ENCODE peak calls at places on chromosomes 16 and 17, in ten cellular contexts. K is breast epithelium, U is esophagus muscularis mucosa, M is GM12878, J is HepG2, A is stomach, H is H1, D is K562, G is suprapubic skin, Z is endothelial cell of umbilical vein. T is an unnamed sample. For H3K36me3, the result is how much of the 10 kb centered on the place peaks cover.

GRCh38 chr17:10041916-10042588 is 137.0 kb upstream of the RCVRN start:
- DNase-seq in D (no peak), A (no peak), U (no peak), G (no peak), K (no peak), J (no peak), M (peak), H (no peak), Z (no peak), T (no peak)

GRCh38 chr17:9512323-9513168 is 63.1 kb downstream of the STX8 start:
- DNase-seq in K (no peak), M (no peak), H (no peak), U (no peak), J (no peak), G (no peak), A (no peak), Z (peak), D (no peak), T (no peak)

GRCh38 chr16:10923650-10924214 is 18.5 kb downstream of the DEXI start:
- DNase-seq in H (no peak), M (no peak), J (peak), U (no peak), D (no peak), G (no peak), K (no peak), A (peak), Z (no peak), T (no peak)

GRCh38 chr17:50763716-50764450 is 3.4 kb downstream of the ANKRD40CL start:
- DNase-seq in J (no peak), H (no peak), Z (no peak), M (no peak), U (peak), G (no peak), A (no peak), K (no peak), D (no peak), T (no peak)

GRCh38 chr16:83473109-83473508 is 334.7 kb upstream of the HSBP1 start:
- DNase-seq in M (no peak), U (no peak), J (no peak), Z (no peak), G (no peak), K (no peak), H (no peak), D (no peak), A (no peak), T (no peak)

GRCh38 chr17:2058521-2059124 is 3.7 kb downstream of the HIC1 start:
- DNase-seq in D (no peak), A (peak), J (no peak), K (no peak), G (peak), U (peak), H (no peak), M (no peak), Z (no peak), T (peak)

GRCh38 chr17:2120550-2121335 is 65.8 kb downstream of the HIC1 start:
- DNase-seq in J (no peak), H (no peak), D (no peak), U (no peak), Z (no peak), G (no peak), A (no peak), M (no peak), K (no peak), T (no peak)

GRCh38 chr16:18834873-18835272 is 33.5 kb upstream of the ARL6IP1 start:
- DNase-seq in Z (no peak), M (no peak), D (no peak), J (no peak), H (no peak), U (no peak), K (no peak), G (no peak), A (no peak), T (no peak)

GRCh38 chr17:79612468-79613194 is 1.8 kb upstream of the RBFOX3 start:
- DNase-seq in K (no peak), H (peak), J (peak), M (no peak), G (no peak), U (no peak), D (peak), Z (peak), A (peak), T (no peak)

GRCh38 chr17:83119987-83120864 is 40.8 kb downstream of the METRNL start:
- DNase-seq in U (no peak), J (no peak), K (no peak), M (peak), A (no peak), D (no peak), H (no peak), Z (no peak), G (peak), T (peak)

GRCh38 chr16:17159616-17160015 is 311.1 kb downstream of the XYLT1 start:
- DNase-seq in Z (no peak), M (no peak), U (no peak), A (no peak), K (no peak), D (no peak), G (no peak), J (no peak), H (no peak), T (no peak)

GRCh38 chr16:85363881-85364280 is 249.2 kb upstream of the GSE1 start:
- DNase-seq in Z (no peak), H (no peak), G (no peak), M (no peak), K (no peak), J (no peak), A (no peak), D (no peak), U (no peak), T (no peak)

GRCh38 chr16:91484-91883 is 13.5 kb downstream of the MPG start:
- DNase-seq in H (no peak), J (no peak), M (no peak), U (no peak), Z (no peak), D (no peak), K (no peak), A (peak), G (no peak), T (no peak)

GRCh38 chr17:38891441-38891840 is 21.6 kb downstream of the LASP1 start:
- DNase-seq in J (no peak), G (no peak), A (no peak), H (no peak), U (no peak), Z (no peak), M (no peak), D (no peak), K (no peak), T (no peak)

GRCh38 chr17:57243171-57243622 is 13.1 kb upstream of the MSI2 start:
- DNase-seq in A (peak), K (no peak), G (no peak), M (peak), J (peak), H (peak), D (peak), U (no peak), Z (peak), T (peak)

GRCh38 chr17:57735707-57736106 is 9.4 kb downstream of the CCDC182 start:
- DNase-seq in H (no peak), A (no peak), Z (no peak), J (peak), D (no peak), K (no peak), G (no peak), M (no peak), U (no peak), T (no peak)

GRCh38 chr16:66326995-66327513 is 39.4 kb upstream of the CDH5 start:
- DNase-seq in M (no peak), Z (no peak), K (no peak), G (no peak), J (peak), D (peak), H (no peak), A (no peak), U (no peak), T (no peak)

GRCh38 chr16:9389543-9390207 is 298.2 kb downstream of the HAPSTR1 start:
- DNase-seq in Z (no peak), U (no peak), J (no peak), D (peak), G (no peak), H (no peak), K (no peak), A (no peak), M (no peak), T (no peak)

GRCh38 chr17:77454560-77455095 is 313.9 kb downstream of the SEC14L1 start:
- DNase-seq in M (no peak), K (no peak), A (no peak), G (no peak), D (no peak), Z (no peak), U (no peak), H (no peak), J (peak), T (no peak)

GRCh38 chr16:11610121-11610505 is 23.4 kb upstream of the LITAF start:
- DNase-seq in J (no peak), H (no peak), M (no peak), Z (no peak), U (no peak), K (no peak), G (no peak), A (no peak), D (no peak), T (no peak)

GRCh38 chr16:10982430-10983174 is 38.2 kb downstream of the CLEC16A start:
- DNase-seq in A (no peak), D (no peak), U (no peak), K (no peak), H (no peak), J (no peak), Z (peak), G (no peak), M (no peak), T (no peak)

GRCh38 chr16:84339316-84339715 is 29.0 kb upstream of the ATP2C2 start:
- DNase-seq in M (no peak), Z (no peak), J (no peak), K (no peak), A (no peak), G (no peak), U (no peak), D (no peak), H (no peak), T (no peak)

GRCh38 chr16:9797306-9797705 is 384.9 kb downstream of the GRIN2A start:
- DNase-seq in D (no peak), A (no peak), K (no peak), Z (peak), M (no peak), J (peak), H (no peak), U (no peak), G (no peak), T (no peak)

GRCh38 chr17:81040791-81041337 is 5.9 kb downstream of the BAIAP2 start:
- DNase-seq in G (no peak), D (peak), A (no peak), H (no peak), M (no peak), U (no peak), J (peak), K (no peak), Z (no peak), T (peak)

GRCh38 chr16:57534337-57534880 is 2.0 kb downstream of the CCDC102A start:
- DNase-seq in M (no peak), J (no peak), K (peak), Z (no peak), D (no peak), A (no peak), U (no peak), H (no peak), G (peak), T (no peak)

GRCh38 chr16:12095275-12096161 is 119.0 kb downstream of the SNX29 start:
- DNase-seq in U (no peak), H (peak), A (peak), M (no peak), Z (peak), K (no peak), G (peak), J (peak), D (peak), T (no peak)

GRCh38 chr17:6163632-6164319 is 93.6 kb downstream of the WSCD1 start:
- DNase-seq in U (no peak), G (no peak), D (no peak), H (no peak), A (no peak), M (no peak), K (no peak), Z (peak), J (no peak), T (no peak)

GRCh38 chr17:81329927-81330883 is 35.1 kb upstream of the SLC38A10 start:
- DNase-seq in U (no peak), G (no peak), K (no peak), A (no peak), M (no peak), J (peak), D (no peak), H (no peak), Z (no peak), T (peak)

GRCh38 chr16:71501562-71501961 is 12.4 kb upstream of the ZNF19 start:
- DNase-seq in J (no peak), D (no peak), M (no peak), H (no peak), K (no peak), A (no peak), G (no peak), U (no peak), Z (no peak), T (no peak)

GRCh38 chr16:75770051-75770450 is 43.8 kb upstream of the CPHXL start:
- DNase-seq in U (no peak), A (no peak), D (no peak), K (no peak), M (no peak), H (no peak), G (no peak), J (no peak), Z (no peak), T (no peak)

GRCh38 chr16:86884256-86884655 is 305.9 kb downstream of the FOXL1 start:
- DNase-seq in A (no peak), U (no peak), M (no peak), K (no peak), Z (no peak), G (no peak), J (no peak), D (no peak), H (no peak), T (no peak)

GRCh38 chr17:2369551-2370210 is 31.2 kb downstream of the MNT start:
- DNase-seq in Z (no peak), G (no peak), U (no peak), H (no peak), D (peak), K (no peak), J (no peak), M (no peak), A (no peak), T (no peak)

GRCh38 chr17:27976331-27976730 is 66.1 kb upstream of the NLK start:
- DNase-seq in U (no peak), A (no peak), M (peak), G (no peak), K (no peak), D (no peak), J (no peak), H (no peak), Z (no peak), T (no peak)

GRCh38 chr17:4256952-4257351 is 6.8 kb downstream of the ANKFY1 start:
- DNase-seq in K (no peak), M (no peak), D (no peak), Z (no peak), A (no peak), U (no peak), H (no peak), J (no peak), G (no peak), T (no peak)

GRCh38 chr17:41392278-41392677 is 5.1 kb downstream of the KRT31 start:
- DNase-seq in Z (no peak), A (no peak), D (no peak), H (no peak), K (no peak), M (no peak), J (no peak), U (no peak), G (no peak), T (no peak)

GRCh38 chr17:79899584-79899983 is 60.3 kb upstream of the CBX4 start:
- DNase-seq in H (no peak), K (no peak), A (no peak), J (no peak), U (no peak), M (no peak), G (no peak), Z (no peak), D (no peak), T (no peak)

GRCh38 chr16:11828696-11829095 is 22.6 kb downstream of the RSL1D1 start:
- DNase-seq in Z (no peak), H (no peak), M (no peak), G (no peak), D (no peak), U (no peak), J (no peak), A (no peak), K (no peak), T (no peak)

GRCh38 chr17:4263282-4264215 is at the start of gene ANKFY1:
- DNase-seq in G (peak), H (peak), J (peak), A (peak), U (peak), Z (peak), M (peak), D (peak), K (peak), T (peak)

GRCh38 chr16:27429330-27429871 is 27.4 kb downstream of the IL21R start:
- DNase-seq in D (no peak), G (no peak), K (no peak), Z (no peak), U (peak), H (no peak), J (no peak), A (no peak), M (no peak), T (no peak)

GRCh38 chr17:74877592-74878543 is 5.1 kb upstream of the FDXR start:
- DNase-seq in K (no peak), Z (no peak), H (no peak), J (peak), M (no peak), A (peak), D (peak), G (no peak), U (no peak), T (peak)

GRCh38 chr17:7848665-7849184 is 6.1 kb upstream of the TMEM88 start:
- DNase-seq in A (no peak), J (no peak), D (no peak), M (no peak), G (no peak), H (no peak), K (no peak), U (no peak), Z (no peak), T (no peak)
- H3K36me3 ChIP-seq in A (half or more), J (under half), D (half or more), M (under half), G (half or more), H (under half), K (under half), U (half or more), Z (under half), T (half or more)

DNA sequence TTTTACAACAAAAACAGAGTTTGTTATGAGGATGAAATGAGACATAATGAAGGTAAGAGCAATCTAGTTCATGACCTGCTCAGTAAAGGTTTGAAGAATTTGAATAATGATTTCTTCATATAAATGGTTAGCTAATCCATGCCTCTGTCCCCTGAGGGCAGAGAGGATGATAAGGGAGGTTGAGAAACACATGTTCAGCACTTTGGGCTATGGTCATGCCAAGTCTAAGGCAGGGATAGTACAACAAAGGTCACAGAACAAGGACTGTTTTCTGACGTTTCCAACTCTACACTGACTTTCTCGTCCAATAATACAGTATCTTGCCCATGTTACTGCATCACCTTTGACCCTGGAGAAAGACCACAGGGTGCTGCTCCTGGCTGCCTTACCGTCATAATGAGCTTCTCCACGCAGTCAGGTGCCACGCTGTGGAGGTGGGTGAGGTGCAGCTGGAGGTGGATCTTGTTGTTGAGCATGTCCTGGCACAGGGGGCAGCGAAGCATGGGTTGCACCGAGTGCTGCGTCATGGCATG is 236.7 kb downstream of the ZFHX3 start:
- DNase-seq in G (no peak), U (no peak), D (no peak), Z (no peak), K (no peak), M (no peak), A (no peak), J (no peak), H (no peak), T (peak)
- TF ChIP-seq POLR2A in G (no peak), U (no peak), D (no peak), Z (no peak), K (no peak), M (no peak), A (no peak), J (no peak), H (no peak), T (no peak)

GRCh38 chr17:46024590-46024989 is 25.5 kb downstream of the STH start:
- DNase-seq in A (no peak), G (no peak), Z (no peak), U (no peak), K (no peak), M (no peak), H (no peak), D (no peak), J (no peak), T (no peak)
- TF ChIP-seq POLR2AphosphoS5 in A (no peak), G (no peak), Z (no peak), U (no peak), K (no peak), M (no peak), H (no peak), D (no peak), J (no peak), T (no peak)

GRCh38 chr16:1503110-1503955 is 10.2 kb downstream of the TELO2 start:
- DNase-seq in A (no peak), D (no peak), M (no peak), K (no peak), G (no peak), H (no peak), J (no peak), Z (no peak), U (no peak), T (no peak)
- H3K36me3 ChIP-seq in A (half or more), D (half or more), M (under half), K (under half), G (half or more), H (under half), J (under half), Z (under half), U (half or more), T (half or more)

T was measured in upper lobe of left lung.